ENCODE peak calls at places on chromosomes 7 and 10, in five cellular contexts. One of them, this sample, is unnamed.
A peak's percentile ranks its signal among the peaks of the same experiment; 100 is the strongest.

GRCh38 chr10:78861456-78862327 is 207.1 kb upstream of the ZMIZ1 start:
- DNase-seq in C1 segment of cervical spinal cord: no peak
- DNase-seq in effector CD4-positive, alpha-beta T cell: no peak
- DNase-seq in neural progenitor cell: no peak
- DNase-seq in colonic mucosa: peak; percentile 14
- DNase-seq in this sample: no peak

GRCh38 chr10:111112333-111112732 is 35.5 kb downstream of the ADRA2A start:
- DNase-seq in C1 segment of cervical spinal cord: no peak
- DNase-seq in effector CD4-positive, alpha-beta T cell: no peak
- DNase-seq in neural progenitor cell: no peak
- DNase-seq in colonic mucosa: no peak
- DNase-seq in this sample: no peak

GRCh38 chr10:22459496-22459895 is 114.2 kb downstream of the SPAG6 start:
- DNase-seq in C1 segment of cervical spinal cord: no peak
- DNase-seq in effector CD4-positive, alpha-beta T cell: no peak
- DNase-seq in neural progenitor cell: no peak
- DNase-seq in colonic mucosa: no peak
- DNase-seq in this sample: no peak

GRCh38 chr7:128427289-128427891 is 17.6 kb upstream of the IMPDH1 start:
- DNase-seq in C1 segment of cervical spinal cord: no peak
- DNase-seq in effector CD4-positive, alpha-beta T cell: peak; percentile 19
- DNase-seq in neural progenitor cell: peak; percentile 78
- DNase-seq in colonic mucosa: peak; percentile 41
- DNase-seq in this sample: peak; percentile 54

GRCh38 chr7:34133983-34134782 is 228.8 kb downstream of the BMPER start:
- DNase-seq in C1 segment of cervical spinal cord: no peak
- DNase-seq in effector CD4-positive, alpha-beta T cell: no peak
- DNase-seq in neural progenitor cell: peak; percentile 86
- DNase-seq in colonic mucosa: peak; percentile 59
- DNase-seq in this sample: no peak

GRCh38 chr10:58414270-58415041 is 29.2 kb downstream of the TFAM start:
- DNase-seq in C1 segment of cervical spinal cord: no peak
- DNase-seq in effector CD4-positive, alpha-beta T cell: no peak
- DNase-seq in neural progenitor cell: peak; percentile 18
- DNase-seq in colonic mucosa: no peak
- DNase-seq in this sample: no peak

GRCh38 chr7:55534916-55535636 is 37.2 kb downstream of the VOPP1 start:
- DNase-seq in C1 segment of cervical spinal cord: no peak
- DNase-seq in effector CD4-positive, alpha-beta T cell: no peak
- DNase-seq in neural progenitor cell: no peak
- DNase-seq in colonic mucosa: no peak
- DNase-seq in this sample: peak; percentile 6

GRCh38 chr7:110224643-110225042 is 866.3 kb upstream of the LRRN3 start:
- DNase-seq in C1 segment of cervical spinal cord: no peak
- DNase-seq in effector CD4-positive, alpha-beta T cell: no peak
- DNase-seq in neural progenitor cell: no peak
- DNase-seq in colonic mucosa: no peak
- DNase-seq in this sample: no peak

GRCh38 chr7:130009848-130010688 is 41.1 kb downstream of the ZC3HC1 start:
- DNase-seq in C1 segment of cervical spinal cord: no peak
- DNase-seq in effector CD4-positive, alpha-beta T cell: no peak
- DNase-seq in neural progenitor cell: no peak
- DNase-seq in colonic mucosa: peak; percentile 19
- DNase-seq in this sample: no peak

GRCh38 chr7:69770613-69771012 is 172.3 kb downstream of the AUTS2 start:
- DNase-seq in C1 segment of cervical spinal cord: no peak
- DNase-seq in effector CD4-positive, alpha-beta T cell: no peak
- DNase-seq in neural progenitor cell: no peak
- DNase-seq in colonic mucosa: no peak
- DNase-seq in this sample: no peak

GRCh38 chr10:92757720-92758119 is 68.0 kb downstream of the HHEX start:
- DNase-seq in C1 segment of cervical spinal cord: no peak
- DNase-seq in effector CD4-positive, alpha-beta T cell: no peak
- DNase-seq in neural progenitor cell: no peak
- DNase-seq in colonic mucosa: no peak
- DNase-seq in this sample: no peak

GRCh38 chr10:78805176-78805575 is 263.6 kb upstream of the ZMIZ1 start:
- DNase-seq in C1 segment of cervical spinal cord: no peak
- DNase-seq in effector CD4-positive, alpha-beta T cell: no peak
- DNase-seq in neural progenitor cell: no peak
- DNase-seq in colonic mucosa: peak; percentile 42
- DNase-seq in this sample: no peak

GRCh38 chr10:52665821-52666220 is 106.8 kb downstream of the MBL2 start:
- DNase-seq in C1 segment of cervical spinal cord: no peak
- DNase-seq in effector CD4-positive, alpha-beta T cell: no peak
- DNase-seq in neural progenitor cell: no peak
- DNase-seq in colonic mucosa: no peak
- DNase-seq in this sample: no peak

GRCh38 chr10:102243304-102243703 is 2.0 kb upstream of the PITX3 start:
- DNase-seq in C1 segment of cervical spinal cord: no peak
- DNase-seq in effector CD4-positive, alpha-beta T cell: no peak
- DNase-seq in neural progenitor cell: no peak
- DNase-seq in colonic mucosa: no peak
- DNase-seq in this sample: no peak

GRCh38 chr10:113569576-113569975 is 16.7 kb downstream of the HABP2 start:
- DNase-seq in C1 segment of cervical spinal cord: no peak
- DNase-seq in effector CD4-positive, alpha-beta T cell: no peak
- DNase-seq in neural progenitor cell: no peak
- DNase-seq in colonic mucosa: no peak
- DNase-seq in this sample: no peak

GRCh38 chr10:19922236-19922963 is 106.2 kb downstream of the PLXDC2 start:
- DNase-seq in C1 segment of cervical spinal cord: no peak
- DNase-seq in effector CD4-positive, alpha-beta T cell: no peak
- DNase-seq in neural progenitor cell: no peak
- DNase-seq in colonic mucosa: peak; percentile 57
- DNase-seq in this sample: no peak

GRCh38 chr10:13219685-13220670 is 14.2 kb downstream of the UCMA start:
- DNase-seq in C1 segment of cervical spinal cord: no peak
- DNase-seq in effector CD4-positive, alpha-beta T cell: no peak
- DNase-seq in neural progenitor cell: peak; percentile 50
- DNase-seq in colonic mucosa: peak; percentile 20
- DNase-seq in this sample: no peak

GRCh38 chr10:86254526-86255174 is 111.9 kb downstream of the GRID1 start:
- DNase-seq in C1 segment of cervical spinal cord: no peak
- DNase-seq in effector CD4-positive, alpha-beta T cell: no peak
- DNase-seq in neural progenitor cell: no peak
- DNase-seq in colonic mucosa: peak; percentile 12
- DNase-seq in this sample: no peak

GRCh38 chr7:105011771-105012502 is 2.1 kb upstream of the KMT2E start:
- DNase-seq in C1 segment of cervical spinal cord: no peak
- DNase-seq in effector CD4-positive, alpha-beta T cell: no peak
- DNase-seq in neural progenitor cell: no peak
- DNase-seq in colonic mucosa: no peak
- DNase-seq in this sample: peak; percentile 26

GRCh38 chr10:102431452-102432124 is 786 bp downstream of the CUEDC2 start:
- DNase-seq in C1 segment of cervical spinal cord: no peak
- DNase-seq in effector CD4-positive, alpha-beta T cell: no peak
- DNase-seq in neural progenitor cell: no peak
- DNase-seq in colonic mucosa: no peak
- DNase-seq in this sample: no peak

GRCh38 chr7:1230411-1231213 is 2.1 kb upstream of the UNCX start:
- DNase-seq in C1 segment of cervical spinal cord: no peak
- DNase-seq in effector CD4-positive, alpha-beta T cell: no peak
- DNase-seq in neural progenitor cell: peak; percentile 64
- DNase-seq in colonic mucosa: no peak
- DNase-seq in this sample: no peak

GRCh38 chr7:69465262-69465661 is 133.0 kb upstream of the AUTS2 start:
- DNase-seq in C1 segment of cervical spinal cord: no peak
- DNase-seq in effector CD4-positive, alpha-beta T cell: no peak
- DNase-seq in neural progenitor cell: no peak
- DNase-seq in colonic mucosa: no peak
- DNase-seq in this sample: no peak

GRCh38 chr7:111266613-111267012 is 175.7 kb downstream of the LRRN3 start:
- DNase-seq in C1 segment of cervical spinal cord: no peak
- DNase-seq in effector CD4-positive, alpha-beta T cell: no peak
- DNase-seq in neural progenitor cell: no peak
- DNase-seq in colonic mucosa: no peak
- DNase-seq in this sample: no peak

GRCh38 chr10:101655581-101655980 is 39.4 kb downstream of the FBXW4 start:
- DNase-seq in C1 segment of cervical spinal cord: no peak
- DNase-seq in effector CD4-positive, alpha-beta T cell: no peak
- DNase-seq in neural progenitor cell: no peak
- DNase-seq in colonic mucosa: no peak
- DNase-seq in this sample: no peak

GRCh38 chr10:110777017-110777416 is 94.7 kb upstream of the PDCD4 start:
- DNase-seq in C1 segment of cervical spinal cord: no peak
- DNase-seq in effector CD4-positive, alpha-beta T cell: no peak
- DNase-seq in neural progenitor cell: no peak
- DNase-seq in colonic mucosa: no peak
- DNase-seq in this sample: no peak

GRCh38 chr7:32415519-32415918 is 74.7 kb downstream of the LSM5 start:
- DNase-seq in C1 segment of cervical spinal cord: no peak
- DNase-seq in effector CD4-positive, alpha-beta T cell: no peak
- DNase-seq in neural progenitor cell: peak; percentile 55
- DNase-seq in colonic mucosa: no peak
- DNase-seq in this sample: no peak

GRCh38 chr7:88141025-88141424 is 78.8 kb downstream of the SRI start:
- DNase-seq in C1 segment of cervical spinal cord: no peak
- DNase-seq in effector CD4-positive, alpha-beta T cell: no peak
- DNase-seq in neural progenitor cell: peak; percentile 2
- DNase-seq in colonic mucosa: no peak
- DNase-seq in this sample: no peak

GRCh38 chr7:122764020-122764419 is 61.3 kb upstream of the RNF148 start:
- DNase-seq in C1 segment of cervical spinal cord: no peak
- DNase-seq in effector CD4-positive, alpha-beta T cell: no peak
- DNase-seq in neural progenitor cell: no peak
- DNase-seq in colonic mucosa: no peak
- DNase-seq in this sample: no peak

GRCh38 chr10:283916-284356 is 148.7 kb downstream of the ZMYND11 start:
- DNase-seq in C1 segment of cervical spinal cord: no peak
- DNase-seq in effector CD4-positive, alpha-beta T cell: no peak
- DNase-seq in neural progenitor cell: no peak
- DNase-seq in colonic mucosa: no peak
- DNase-seq in this sample: no peak

GRCh38 chr10:90964781-90965462 is 44.0 kb upstream of the ANKRD1 start:
- DNase-seq in C1 segment of cervical spinal cord: no peak
- DNase-seq in effector CD4-positive, alpha-beta T cell: no peak
- DNase-seq in neural progenitor cell: no peak
- DNase-seq in colonic mucosa: no peak
- DNase-seq in this sample: no peak

GRCh38 chr10:12922117-12922900 is 79.2 kb downstream of the CCDC3 start:
- DNase-seq in C1 segment of cervical spinal cord: no peak
- DNase-seq in effector CD4-positive, alpha-beta T cell: no peak
- DNase-seq in neural progenitor cell: no peak
- DNase-seq in colonic mucosa: no peak
- DNase-seq in this sample: no peak

GRCh38 chr7:95190515-95190914 is 133.8 kb downstream of the PON1 start:
- DNase-seq in C1 segment of cervical spinal cord: no peak
- DNase-seq in effector CD4-positive, alpha-beta T cell: no peak
- DNase-seq in neural progenitor cell: no peak
- DNase-seq in colonic mucosa: no peak
- DNase-seq in this sample: no peak

GRCh38 chr7:69598487-69599148 is 343 bp downstream of the AUTS2 start:
- DNase-seq in C1 segment of cervical spinal cord: peak; percentile 39
- DNase-seq in effector CD4-positive, alpha-beta T cell: no peak
- DNase-seq in neural progenitor cell: peak; percentile 54
- DNase-seq in colonic mucosa: peak; percentile 19
- DNase-seq in this sample: no peak

GRCh38 chr7:17523813-17524741 is 225.6 kb downstream of the AHR start:
- DNase-seq in C1 segment of cervical spinal cord: no peak
- DNase-seq in effector CD4-positive, alpha-beta T cell: no peak
- DNase-seq in neural progenitor cell: no peak
- DNase-seq in colonic mucosa: peak; percentile 46
- DNase-seq in this sample: no peak

GRCh38 chr10:3790272-3790671 is 5.3 kb upstream of the KLF6 start:
- DNase-seq in C1 segment of cervical spinal cord: no peak
- DNase-seq in effector CD4-positive, alpha-beta T cell: no peak
- DNase-seq in neural progenitor cell: no peak
- DNase-seq in colonic mucosa: no peak
- DNase-seq in this sample: no peak

GRCh38 chr10:72274730-72275350 is 1.1 kb downstream of the DDIT4 start:
- DNase-seq in C1 segment of cervical spinal cord: peak; percentile 63
- DNase-seq in effector CD4-positive, alpha-beta T cell: peak; percentile 60
- DNase-seq in neural progenitor cell: peak; percentile 68
- DNase-seq in colonic mucosa: peak; percentile 87
- DNase-seq in this sample: peak; percentile 84

GRCh38 chr10:12097791-12098190 is 29.0 kb downstream of the DHTKD1 start:
- DNase-seq in C1 segment of cervical spinal cord: no peak
- DNase-seq in effector CD4-positive, alpha-beta T cell: no peak
- DNase-seq in neural progenitor cell: no peak
- DNase-seq in colonic mucosa: peak; percentile 42
- DNase-seq in this sample: no peak